ENCODE peak calls at places on chromosomes 1 and 21, in four cellular contexts. T is breast epithelium, Y is GF-D8, Q is pancreas. R is an unnamed sample.

GRCh38 chr1:12338017-12338416 is 108.2 kb downstream of the VPS13D start:
- DNase-seq in Y (no peak), Q (no peak), T (no peak), R (no peak)

GRCh38 chr1:101257500-101258325 is 20.9 kb downstream of the S1PR1 start:
- DNase-seq in Y (peak), T (no peak), Q (no peak), R (peak)

GRCh38 chr1:234369033-234369430 is 4.2 kb upstream of the COA6 start:
- DNase-seq in T (no peak), Q (no peak), Y (no peak), R (no peak)

GRCh38 chr1:234322979-234323378 is 50.3 kb upstream of the COA6 start:
- DNase-seq in Y (peak), T (no peak), Q (peak), R (peak)

GRCh38 chr1:189874715-189875440 is 602.8 kb downstream of the BRINP3 start:
- DNase-seq in Y (no peak), T (no peak), Q (no peak), R (no peak)

GRCh38 chr21:40422851-40423635 is 423.9 kb downstream of the DSCAM start:
- DNase-seq in T (no peak), Q (no peak), Y (no peak), R (no peak)

GRCh38 chr1:55362558-55362957 is 147.4 kb upstream of the USP24 start:
- DNase-seq in T (no peak), Q (no peak), Y (no peak), R (peak)

GRCh38 chr1:81702079-81702715 is 98.5 kb upstream of the ADGRL2 start:
- DNase-seq in Y (no peak), T (no peak), Q (no peak), R (no peak)

GRCh38 chr1:103110701-103111100 is 2.4 kb upstream of the COL11A1 start:
- DNase-seq in Y (no peak), T (no peak), Q (no peak), R (no peak)

R was measured in MV-4-11.